ENCODE peak calls at places on chromosomes 4 and X, in five cellular contexts. One of them, this sample, is unnamed. For H3K27me3 and H3K36me3, the result is how much of the 10 kb centered on the place peaks cover.

GRCh38 chrX:21509912-21510311 is 135.7 kb downstream of the CNKSR2 start:
- DNase-seq in cardiac muscle cell: no peak
- DNase-seq in right lobe of liver: no peak
- DNase-seq in K562: no peak
- DNase-seq in IMR-90: peak
- DNase-seq in this sample: no peak

GRCh38 chrX:154596290-154596929 is 11.5 kb downstream of the CTAG1A start:
- DNase-seq in cardiac muscle cell: peak
- DNase-seq in right lobe of liver: no peak
- DNase-seq in K562: no peak
- DNase-seq in IMR-90: peak
- DNase-seq in this sample: no peak

GRCh38 chr4:39873823-39874222 is 103.9 kb downstream of the PDS5A start:
- DNase-seq in cardiac muscle cell: no peak
- DNase-seq in right lobe of liver: no peak
- DNase-seq in K562: no peak
- DNase-seq in IMR-90: no peak
- DNase-seq in this sample: no peak

GRCh38 chr4:183600189-183600685 is 58.7 kb downstream of the RWDD4 start:
- DNase-seq in cardiac muscle cell: no peak
- DNase-seq in right lobe of liver: no peak
- DNase-seq in K562: peak
- DNase-seq in IMR-90: no peak
- DNase-seq in this sample: no peak

GRCh38 chr4:39544580-39545315 is 17.5 kb upstream of the UGDH start:
- DNase-seq in cardiac muscle cell: no peak
- DNase-seq in right lobe of liver: no peak
- DNase-seq in K562: no peak
- DNase-seq in IMR-90: peak
- DNase-seq in this sample: no peak

GRCh38 chrX:101220881-101221280 is 1.3 kb downstream of the DRP2 start:
- DNase-seq in cardiac muscle cell: no peak
- DNase-seq in right lobe of liver: no peak
- DNase-seq in K562: no peak
- DNase-seq in IMR-90: no peak
- DNase-seq in this sample: no peak

GRCh38 chrX:108310511-108310910 is 127.7 kb downstream of the COL4A6 start:
- DNase-seq in cardiac muscle cell: no peak
- DNase-seq in right lobe of liver: no peak
- DNase-seq in K562: no peak
- DNase-seq in IMR-90: peak
- DNase-seq in this sample: no peak

GRCh38 chr4:7396186-7396585 is 38.5 kb downstream of the PSAPL1 start:
- DNase-seq in cardiac muscle cell: no peak
- DNase-seq in right lobe of liver: no peak
- DNase-seq in K562: no peak
- DNase-seq in IMR-90: no peak
- DNase-seq in this sample: no peak

GRCh38 chr4:143336828-143337599 is at the start of gene GAB1:
- DNase-seq in cardiac muscle cell: peak
- DNase-seq in right lobe of liver: peak
- DNase-seq in K562: peak
- DNase-seq in IMR-90: peak
- DNase-seq in this sample: peak

GRCh38 chrX:155048997-155049619 is 21.8 kb downstream of the CMC4 start:
- DNase-seq in cardiac muscle cell: peak
- DNase-seq in right lobe of liver: no peak
- DNase-seq in K562: peak
- DNase-seq in IMR-90: peak
- DNase-seq in this sample: no peak

GRCh38 chr4:40335508-40335860 is 351 bp downstream of the CHRNA9 start:
- DNase-seq in cardiac muscle cell: no peak
- DNase-seq in right lobe of liver: no peak
- DNase-seq in K562: no peak
- DNase-seq in IMR-90: peak
- DNase-seq in this sample: no peak

GRCh38 chrX:39960219-39960618 is 137.5 kb downstream of the BCOR start:
- DNase-seq in cardiac muscle cell: no peak
- DNase-seq in right lobe of liver: peak
- DNase-seq in K562: no peak
- DNase-seq in IMR-90: no peak
- DNase-seq in this sample: no peak

GRCh38 chrX:106791495-106791894 is 11.0 kb upstream of the TBC1D8B start:
- DNase-seq in cardiac muscle cell: peak
- DNase-seq in right lobe of liver: no peak
- DNase-seq in K562: no peak
- DNase-seq in IMR-90: peak
- DNase-seq in this sample: no peak

GRCh38 chrX:32929040-32929439 is 282.3 kb downstream of the DMD start:
- DNase-seq in cardiac muscle cell: no peak
- DNase-seq in right lobe of liver: no peak
- DNase-seq in K562: no peak
- DNase-seq in IMR-90: no peak
- DNase-seq in this sample: no peak

GRCh38 chr4:166162327-166162726 is 289.3 kb downstream of the TLL1 start:
- DNase-seq in cardiac muscle cell: no peak
- DNase-seq in right lobe of liver: no peak
- DNase-seq in K562: no peak
- DNase-seq in IMR-90: no peak
- DNase-seq in this sample: no peak

GRCh38 chr4:152956650-152957436 is 20.7 kb downstream of the FHDC1 start:
- DNase-seq in cardiac muscle cell: peak
- DNase-seq in right lobe of liver: no peak
- DNase-seq in K562: peak
- DNase-seq in IMR-90: peak
- DNase-seq in this sample: no peak

GRCh38 chrX:21806691-21807090 is 32.7 kb upstream of the MBTPS2 start:
- DNase-seq in cardiac muscle cell: no peak
- DNase-seq in right lobe of liver: no peak
- DNase-seq in K562: no peak
- DNase-seq in IMR-90: peak
- DNase-seq in this sample: no peak

GRCh38 chr4:75542824-75543223 is 13.0 kb upstream of the ODAPH start:
- DNase-seq in cardiac muscle cell: no peak
- DNase-seq in right lobe of liver: no peak
- DNase-seq in K562: no peak
- DNase-seq in IMR-90: peak
- DNase-seq in this sample: no peak

GRCh38 chrX:69165116-69165651 is at the start of gene PJA1:
- DNase-seq in cardiac muscle cell: peak
- DNase-seq in right lobe of liver: peak
- DNase-seq in K562: peak
- DNase-seq in IMR-90: peak
- DNase-seq in this sample: peak

GRCh38 chrX:130080791-130081367 is 29.4 kb downstream of the ELF4 start:
- DNase-seq in cardiac muscle cell: no peak
- DNase-seq in right lobe of liver: no peak
- DNase-seq in K562: no peak
- DNase-seq in IMR-90: no peak
- DNase-seq in this sample: no peak

GRCh38 chr4:75512336-75513211 is 1.6 kb downstream of the RCHY1 start:
- DNase-seq in cardiac muscle cell: peak
- DNase-seq in right lobe of liver: no peak
- DNase-seq in K562: peak
- DNase-seq in IMR-90: peak
- DNase-seq in this sample: peak

GRCh38 chr4:53920116-53920515 is 144.3 kb downstream of the CHIC2 start:
- DNase-seq in cardiac muscle cell: no peak
- DNase-seq in right lobe of liver: no peak
- DNase-seq in K562: no peak
- DNase-seq in IMR-90: no peak
- DNase-seq in this sample: no peak

GRCh38 chrX:16807976-16808542 is 21.8 kb downstream of the TXLNG start:
- DNase-seq in cardiac muscle cell: no peak
- DNase-seq in right lobe of liver: no peak
- DNase-seq in K562: peak
- DNase-seq in IMR-90: peak
- DNase-seq in this sample: no peak

DNA sequence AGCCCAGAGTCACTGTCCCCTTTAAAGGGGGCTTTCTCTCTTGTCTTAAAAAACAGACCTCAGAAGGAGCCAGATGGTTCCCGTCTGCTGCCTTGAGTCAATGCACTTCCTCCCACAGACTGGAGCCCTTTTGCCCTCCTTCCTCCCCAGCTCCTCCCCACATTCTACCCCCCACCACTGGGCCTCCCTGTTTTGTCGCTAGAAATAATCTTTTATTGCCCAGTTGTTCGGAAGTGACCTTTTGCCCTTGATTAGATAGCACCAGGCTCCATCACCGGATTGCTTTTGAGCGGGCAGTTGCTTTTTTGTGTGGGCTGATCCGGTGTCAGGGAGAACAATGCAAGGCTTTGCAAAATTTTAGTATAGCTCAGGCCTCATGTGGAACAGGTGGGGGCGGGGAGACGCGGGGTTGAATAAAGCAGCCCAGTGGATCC is 47.7 kb downstream of the SPRY1 start:
- DNase-seq in cardiac muscle cell: peak
- DNase-seq in right lobe of liver: peak
- DNase-seq in K562: peak
- DNase-seq in IMR-90: peak
- DNase-seq in this sample: peak
- H3K4me3 ChIP-seq in cardiac muscle cell: no peak
- H3K4me3 ChIP-seq in right lobe of liver: no peak
- H3K4me3 ChIP-seq in K562: no peak
- H3K4me3 ChIP-seq in IMR-90: no peak
- H3K4me3 ChIP-seq in this sample: no peak

GRCh38 chr4:5899881-5900280 is 7.0 kb upstream of the CRMP1 start:
- DNase-seq in cardiac muscle cell: no peak
- DNase-seq in right lobe of liver: no peak
- DNase-seq in K562: no peak
- DNase-seq in IMR-90: no peak
- DNase-seq in this sample: no peak
- H3K27me3 ChIP-seq in cardiac muscle cell: under half
- H3K27me3 ChIP-seq in right lobe of liver: under half
- H3K27me3 ChIP-seq in K562: under half
- H3K27me3 ChIP-seq in IMR-90: under half
- H3K27me3 ChIP-seq in this sample: under half

GRCh38 chrX:133054761-133055385 is 42.0 kb downstream of the USP26 start:
- DNase-seq in cardiac muscle cell: no peak
- DNase-seq in right lobe of liver: no peak
- DNase-seq in K562: no peak
- DNase-seq in IMR-90: no peak
- DNase-seq in this sample: no peak
- H3K36me3 ChIP-seq in cardiac muscle cell: under half
- H3K36me3 ChIP-seq in right lobe of liver: under half
- H3K36me3 ChIP-seq in K562: under half
- H3K36me3 ChIP-seq in IMR-90: under half
- H3K36me3 ChIP-seq in this sample: under half

GRCh38 chr4:24497221-24497620 is 87.1 kb downstream of the DHX15 start:
- DNase-seq in cardiac muscle cell: no peak
- DNase-seq in right lobe of liver: no peak
- DNase-seq in K562: no peak
- DNase-seq in IMR-90: no peak
- DNase-seq in this sample: no peak

GRCh38 chr4:24495388-24495787 is 89.0 kb downstream of the DHX15 start:
- DNase-seq in cardiac muscle cell: no peak
- DNase-seq in right lobe of liver: no peak
- DNase-seq in K562: no peak
- DNase-seq in IMR-90: no peak
- DNase-seq in this sample: no peak

DNA sequence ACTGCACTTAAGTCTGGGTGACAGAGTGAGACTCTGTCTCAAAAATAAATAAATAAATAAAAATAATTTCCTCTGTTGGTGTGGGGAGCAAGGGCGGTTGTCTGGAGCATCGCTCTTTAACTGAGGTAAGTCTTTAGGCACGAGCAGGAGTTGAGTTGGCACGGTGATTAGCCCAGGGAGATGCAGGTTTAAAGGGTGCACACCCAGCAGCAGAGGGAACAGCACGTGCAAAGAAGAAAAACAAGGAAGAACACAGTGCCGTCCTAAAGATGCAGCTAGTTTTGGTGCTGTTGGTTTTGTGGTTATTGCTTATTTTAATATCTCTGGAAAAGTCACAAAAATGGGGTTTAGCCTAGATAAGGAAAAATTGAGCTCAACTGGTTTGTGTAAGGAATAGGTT is 87.8 kb downstream of the DHX15 start:
- DNase-seq in cardiac muscle cell: no peak
- DNase-seq in right lobe of liver: no peak
- DNase-seq in K562: no peak
- DNase-seq in IMR-90: no peak
- DNase-seq in this sample: no peak
- H3K4me3 ChIP-seq in cardiac muscle cell: no peak
- H3K4me3 ChIP-seq in right lobe of liver: no peak
- H3K4me3 ChIP-seq in K562: no peak
- H3K4me3 ChIP-seq in IMR-90: no peak
- H3K4me3 ChIP-seq in this sample: no peak

GRCh38 chr4:167221074-167221473 is 13.2 kb downstream of the SPOCK3 start:
- DNase-seq in cardiac muscle cell: no peak
- DNase-seq in right lobe of liver: no peak
- DNase-seq in K562: no peak
- DNase-seq in IMR-90: no peak
- DNase-seq in this sample: no peak

GRCh38 chr4:167219090-167219489 is 15.2 kb downstream of the SPOCK3 start:
- DNase-seq in cardiac muscle cell: no peak
- DNase-seq in right lobe of liver: no peak
- DNase-seq in K562: no peak
- DNase-seq in IMR-90: no peak
- DNase-seq in this sample: no peak

GRCh38 chr4:167218022-167218608 is 16.2 kb downstream of the SPOCK3 start:
- DNase-seq in cardiac muscle cell: no peak
- DNase-seq in right lobe of liver: no peak
- DNase-seq in K562: no peak
- DNase-seq in IMR-90: no peak
- DNase-seq in this sample: no peak

GRCh38 chr4:167222098-167222497 is 12.2 kb downstream of the SPOCK3 start:
- DNase-seq in cardiac muscle cell: no peak
- DNase-seq in right lobe of liver: no peak
- DNase-seq in K562: no peak
- DNase-seq in IMR-90: no peak
- DNase-seq in this sample: peak

GRCh38 chr4:167216783-167217182 is 17.5 kb downstream of the SPOCK3 start:
- DNase-seq in cardiac muscle cell: no peak
- DNase-seq in right lobe of liver: no peak
- DNase-seq in K562: no peak
- DNase-seq in IMR-90: no peak
- DNase-seq in this sample: no peak
- H3K27me3 ChIP-seq in cardiac muscle cell: under half
- H3K27me3 ChIP-seq in right lobe of liver: under half
- H3K27me3 ChIP-seq in K562: under half
- H3K27me3 ChIP-seq in IMR-90: under half
- H3K27me3 ChIP-seq in this sample: under half

This sample was measured in GM06990.